ENCODE peak calls at places on chromosomes 11 and 22, in ten cellular contexts. One of them, this sample, is unnamed.

GRCh38 chr11:19821412-19821875 is 108.8 kb downstream of the NAV2 start:
- DNase-seq in pancreas: peak; percentile 65
- DNase-seq in fibroblast of pulmonary artery: no peak
- DNase-seq in MM.1S: no peak
- DNase-seq in Panc1: no peak
- DNase-seq in thyroid gland: no peak
- DNase-seq in adrenal gland: no peak
- DNase-seq in GM23338: no peak
- DNase-seq in endothelial cell of umbilical vein: no peak
- DNase-seq in NB4: no peak
- DNase-seq in this sample: no peak

GRCh38 chr11:126716456-126717083 is 284.0 kb downstream of the KIRREL3 start:
- DNase-seq in pancreas: no peak
- DNase-seq in GM23338: peak; percentile 77
- DNase-seq in endothelial cell of umbilical vein: no peak
- DNase-seq in NB4: peak; percentile 57
- DNase-seq in MM.1S: peak; percentile 61
- DNase-seq in thyroid gland: peak; percentile 50
- DNase-seq in Panc1: peak; percentile 18
- DNase-seq in adrenal gland: peak; percentile 62
- DNase-seq in fibroblast of pulmonary artery: peak; percentile 37
- DNase-seq in this sample: no peak

GRCh38 chr11:122804161-122804560 is 34.1 kb upstream of the CRTAM start:
- DNase-seq in GM23338: no peak
- DNase-seq in adrenal gland: no peak
- DNase-seq in fibroblast of pulmonary artery: peak; percentile 29
- DNase-seq in NB4: no peak
- DNase-seq in pancreas: no peak
- DNase-seq in Panc1: no peak
- DNase-seq in endothelial cell of umbilical vein: no peak
- DNase-seq in MM.1S: no peak
- DNase-seq in thyroid gland: no peak
- DNase-seq in this sample: peak; percentile 23

GRCh38 chr11:72004515-72005346 is 6.0 kb downstream of the IL18BP start:
- DNase-seq in NB4: no peak
- DNase-seq in MM.1S: no peak
- DNase-seq in adrenal gland: peak; percentile 30
- DNase-seq in endothelial cell of umbilical vein: no peak
- DNase-seq in pancreas: no peak
- DNase-seq in GM23338: no peak
- DNase-seq in fibroblast of pulmonary artery: no peak
- DNase-seq in Panc1: no peak
- DNase-seq in thyroid gland: no peak
- DNase-seq in this sample: no peak

GRCh38 chr22:45905924-45906865 is 70.8 kb downstream of the WNT7B start:
- DNase-seq in GM23338: no peak
- DNase-seq in endothelial cell of umbilical vein: no peak
- DNase-seq in pancreas: no peak
- DNase-seq in Panc1: no peak
- DNase-seq in fibroblast of pulmonary artery: peak; percentile 64
- DNase-seq in MM.1S: no peak
- DNase-seq in thyroid gland: no peak
- DNase-seq in adrenal gland: no peak
- DNase-seq in NB4: peak; percentile 85
- DNase-seq in this sample: no peak

GRCh38 chr22:21076907-21077625 is 31.3 kb downstream of the LRRC74B start:
- DNase-seq in Panc1: no peak
- DNase-seq in thyroid gland: no peak
- DNase-seq in GM23338: no peak
- DNase-seq in pancreas: no peak
- DNase-seq in NB4: no peak
- DNase-seq in MM.1S: no peak
- DNase-seq in adrenal gland: no peak
- DNase-seq in fibroblast of pulmonary artery: no peak
- DNase-seq in endothelial cell of umbilical vein: no peak
- DNase-seq in this sample: no peak

GRCh38 chr11:75479598-75479986 is 46.1 kb downstream of the GDPD5 start:
- DNase-seq in thyroid gland: no peak
- DNase-seq in pancreas: no peak
- DNase-seq in NB4: no peak
- DNase-seq in fibroblast of pulmonary artery: no peak
- DNase-seq in MM.1S: no peak
- DNase-seq in Panc1: no peak
- DNase-seq in endothelial cell of umbilical vein: no peak
- DNase-seq in adrenal gland: no peak
- DNase-seq in GM23338: no peak
- DNase-seq in this sample: no peak

GRCh38 chr11:59669611-59670009 is 773 bp upstream of the PATL1 start:
- DNase-seq in fibroblast of pulmonary artery: peak; percentile 78
- DNase-seq in adrenal gland: peak; percentile 52
- DNase-seq in GM23338: peak; percentile 63
- DNase-seq in thyroid gland: peak; percentile 43
- DNase-seq in NB4: no peak
- DNase-seq in pancreas: peak; percentile 38
- DNase-seq in MM.1S: no peak
- DNase-seq in Panc1: no peak
- DNase-seq in endothelial cell of umbilical vein: no peak
- DNase-seq in this sample: no peak

GRCh38 chr22:30774566-30774965 is 79.9 kb downstream of the OSBP2 start:
- DNase-seq in GM23338: no peak
- DNase-seq in Panc1: no peak
- DNase-seq in fibroblast of pulmonary artery: no peak
- DNase-seq in endothelial cell of umbilical vein: no peak
- DNase-seq in thyroid gland: no peak
- DNase-seq in pancreas: no peak
- DNase-seq in adrenal gland: no peak
- DNase-seq in NB4: no peak
- DNase-seq in MM.1S: no peak
- DNase-seq in this sample: no peak

GRCh38 chr11:60315866-60316265 is 11.2 kb upstream of the MS4A6E start:
- DNase-seq in thyroid gland: no peak
- DNase-seq in GM23338: no peak
- DNase-seq in NB4: no peak
- DNase-seq in Panc1: no peak
- DNase-seq in adrenal gland: no peak
- DNase-seq in fibroblast of pulmonary artery: peak; percentile 4
- DNase-seq in endothelial cell of umbilical vein: peak; percentile 19
- DNase-seq in pancreas: no peak
- DNase-seq in MM.1S: no peak
- DNase-seq in this sample: no peak

GRCh38 chr22:39522567-39523300 is 2.4 kb downstream of the ATF4 start:
- DNase-seq in pancreas: no peak
- DNase-seq in Panc1: no peak
- DNase-seq in fibroblast of pulmonary artery: peak; percentile 71
- DNase-seq in GM23338: no peak
- DNase-seq in thyroid gland: peak; percentile 46
- DNase-seq in endothelial cell of umbilical vein: peak; percentile 43
- DNase-seq in NB4: no peak
- DNase-seq in MM.1S: no peak
- DNase-seq in adrenal gland: peak; percentile 67
- DNase-seq in this sample: no peak

GRCh38 chr11:134727204-134727603 is 315.2 kb upstream of the B3GAT1 start:
- DNase-seq in thyroid gland: no peak
- DNase-seq in fibroblast of pulmonary artery: no peak
- DNase-seq in GM23338: no peak
- DNase-seq in NB4: peak; percentile 51
- DNase-seq in MM.1S: no peak
- DNase-seq in endothelial cell of umbilical vein: no peak
- DNase-seq in adrenal gland: no peak
- DNase-seq in Panc1: no peak
- DNase-seq in pancreas: no peak
- DNase-seq in this sample: no peak
- TF ChIP-seq CTCF in thyroid gland: no peak
- TF ChIP-seq CTCF in fibroblast of pulmonary artery: no peak
- TF ChIP-seq CTCF in GM23338: peak; percentile 36
- TF ChIP-seq CTCF in NB4: peak; percentile 26
- TF ChIP-seq CTCF in MM.1S: peak; percentile 13
- TF ChIP-seq CTCF in endothelial cell of umbilical vein: no peak
- TF ChIP-seq CTCF in adrenal gland: no peak
- TF ChIP-seq CTCF in Panc1: no peak
- TF ChIP-seq CTCF in pancreas: no peak
- TF ChIP-seq CTCF in this sample: no peak

GRCh38 chr11:69014084-69014935 is 1.3 kb upstream of the MRGPRF start:
- DNase-seq in NB4: no peak
- DNase-seq in GM23338: peak; percentile 36
- DNase-seq in endothelial cell of umbilical vein: no peak
- DNase-seq in MM.1S: no peak
- DNase-seq in Panc1: no peak
- DNase-seq in fibroblast of pulmonary artery: no peak
- DNase-seq in adrenal gland: no peak
- DNase-seq in thyroid gland: no peak
- DNase-seq in pancreas: no peak
- DNase-seq in this sample: no peak
- H3K4me3 ChIP-seq in NB4: no peak overlapping the region
- H3K4me3 ChIP-seq in GM23338: peak overlapping the region; percentile 65
- H3K4me3 ChIP-seq in endothelial cell of umbilical vein: no peak overlapping the region
- H3K4me3 ChIP-seq in MM.1S: no peak overlapping the region
- H3K4me3 ChIP-seq in Panc1: no peak overlapping the region
- H3K4me3 ChIP-seq in fibroblast of pulmonary artery: no peak overlapping the region
- H3K4me3 ChIP-seq in adrenal gland: peak overlapping the region; percentile 39
- H3K4me3 ChIP-seq in thyroid gland: no peak overlapping the region
- H3K4me3 ChIP-seq in pancreas: no peak overlapping the region
- H3K4me3 ChIP-seq in this sample: no peak overlapping the region

DNA sequence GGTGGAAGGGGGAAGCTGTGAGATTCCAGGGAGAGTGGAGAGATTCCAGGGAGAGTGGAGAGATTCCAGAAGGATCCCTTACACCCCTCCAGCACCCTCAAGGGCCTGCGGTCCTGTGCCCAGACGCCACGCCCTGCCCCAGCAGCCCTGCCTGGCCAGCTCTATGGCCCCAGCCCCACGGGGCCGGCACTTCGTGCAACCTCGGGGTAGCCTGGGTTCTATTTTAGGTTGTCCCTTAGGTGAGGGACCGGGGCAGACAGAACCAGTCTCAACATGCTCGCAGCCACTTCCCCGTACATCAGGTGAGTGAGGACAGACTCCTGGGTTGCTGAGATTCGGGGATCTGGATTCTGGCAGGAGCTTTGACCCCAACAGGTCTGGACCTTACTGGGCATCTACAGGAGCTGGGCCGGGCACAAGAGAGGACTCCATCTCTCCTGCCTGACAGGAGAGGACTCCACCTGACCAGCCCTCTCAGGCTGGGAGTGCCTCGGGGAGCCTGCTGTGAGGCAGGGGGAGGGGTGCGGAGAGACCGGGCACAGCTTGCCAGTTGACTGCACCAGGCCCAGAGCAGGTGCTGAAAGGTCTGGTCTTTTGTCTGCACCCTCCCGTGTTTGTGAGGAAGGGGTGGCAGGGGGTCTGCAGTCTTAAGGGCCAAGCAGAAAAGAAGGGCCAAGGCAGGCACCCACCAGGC is 8.5 kb upstream of the ADORA2A start:
- DNase-seq in fibroblast of pulmonary artery: no peak
- DNase-seq in MM.1S: no peak
- DNase-seq in pancreas: no peak
- DNase-seq in endothelial cell of umbilical vein: no peak
- DNase-seq in thyroid gland: peak; percentile 56
- DNase-seq in adrenal gland: no peak
- DNase-seq in GM23338: no peak
- DNase-seq in NB4: no peak
- DNase-seq in Panc1: no peak
- DNase-seq in this sample: no peak
- TF ChIP-seq CTCF in fibroblast of pulmonary artery: no peak
- TF ChIP-seq CTCF in MM.1S: no peak
- TF ChIP-seq CTCF in pancreas: no peak
- TF ChIP-seq CTCF in endothelial cell of umbilical vein: no peak
- TF ChIP-seq CTCF in thyroid gland: no peak
- TF ChIP-seq CTCF in adrenal gland: no peak
- TF ChIP-seq CTCF in GM23338: no peak
- TF ChIP-seq CTCF in NB4: no peak
- TF ChIP-seq CTCF in Panc1: no peak
- TF ChIP-seq CTCF in this sample: no peak

GRCh38 chr11:2698386-2699184 is 1.2 kb downstream of the KCNQ1OT1 start:
- DNase-seq in MM.1S: no peak
- DNase-seq in GM23338: peak; percentile 30
- DNase-seq in NB4: no peak
- DNase-seq in Panc1: no peak
- DNase-seq in endothelial cell of umbilical vein: no peak
- DNase-seq in fibroblast of pulmonary artery: no peak
- DNase-seq in pancreas: no peak
- DNase-seq in thyroid gland: no peak
- DNase-seq in adrenal gland: peak; percentile 45
- DNase-seq in this sample: no peak

GRCh38 chr11:2696461-2696860 is 3.3 kb downstream of the KCNQ1OT1 start:
- DNase-seq in endothelial cell of umbilical vein: no peak
- DNase-seq in NB4: no peak
- DNase-seq in adrenal gland: no peak
- DNase-seq in GM23338: no peak
- DNase-seq in pancreas: no peak
- DNase-seq in MM.1S: no peak
- DNase-seq in fibroblast of pulmonary artery: no peak
- DNase-seq in Panc1: no peak
- DNase-seq in thyroid gland: no peak
- DNase-seq in this sample: no peak

GRCh38 chr11:2699531-2700414 is at the start of gene KCNQ1OT1:
- DNase-seq in MM.1S: peak; percentile 88
- DNase-seq in thyroid gland: peak; percentile 93
- DNase-seq in NB4: peak; percentile 90
- DNase-seq in endothelial cell of umbilical vein: peak; percentile 98
- DNase-seq in fibroblast of pulmonary artery: peak; percentile 95
- DNase-seq in adrenal gland: peak; percentile 92
- DNase-seq in GM23338: peak; percentile 83
- DNase-seq in pancreas: peak; percentile 88
- DNase-seq in Panc1: peak; percentile 91
- DNase-seq in this sample: peak; percentile 38

GRCh38 chr11:2699185-2699530 is 636 bp downstream of the KCNQ1OT1 start:
- DNase-seq in endothelial cell of umbilical vein: peak; percentile 26
- DNase-seq in Panc1: no peak
- DNase-seq in MM.1S: no peak
- DNase-seq in fibroblast of pulmonary artery: no peak
- DNase-seq in adrenal gland: peak; percentile 53
- DNase-seq in GM23338: peak; percentile 37
- DNase-seq in NB4: peak; percentile 30
- DNase-seq in pancreas: no peak
- DNase-seq in thyroid gland: peak; percentile 40
- DNase-seq in this sample: no peak

GRCh38 chr11:2697871-2698270 is 1.9 kb downstream of the KCNQ1OT1 start:
- DNase-seq in Panc1: no peak
- DNase-seq in adrenal gland: peak; percentile 15
- DNase-seq in GM23338: no peak
- DNase-seq in thyroid gland: no peak
- DNase-seq in pancreas: no peak
- DNase-seq in MM.1S: no peak
- DNase-seq in endothelial cell of umbilical vein: no peak
- DNase-seq in fibroblast of pulmonary artery: no peak
- DNase-seq in NB4: no peak
- DNase-seq in this sample: no peak
- H3K4me3 ChIP-seq in Panc1: peak overlapping the region; percentile 65
- H3K4me3 ChIP-seq in adrenal gland: peak overlapping the region; percentile 69
- H3K4me3 ChIP-seq in GM23338: peak overlapping the region; percentile 70
- H3K4me3 ChIP-seq in thyroid gland: no peak overlapping the region
- H3K4me3 ChIP-seq in pancreas: peak overlapping the region; percentile 43
- H3K4me3 ChIP-seq in MM.1S: no peak overlapping the region
- H3K4me3 ChIP-seq in endothelial cell of umbilical vein: no peak overlapping the region
- H3K4me3 ChIP-seq in fibroblast of pulmonary artery: peak overlapping the region; percentile 88
- H3K4me3 ChIP-seq in NB4: peak overlapping the region; percentile 76
- H3K4me3 ChIP-seq in this sample: peak overlapping the region; percentile 80

GRCh38 chr11:63641727-63642126 is 27.5 kb upstream of the PLAAT3 start:
- DNase-seq in MM.1S: no peak
- DNase-seq in Panc1: no peak
- DNase-seq in thyroid gland: no peak
- DNase-seq in endothelial cell of umbilical vein: peak; percentile 17
- DNase-seq in NB4: no peak
- DNase-seq in pancreas: no peak
- DNase-seq in GM23338: no peak
- DNase-seq in adrenal gland: no peak
- DNase-seq in fibroblast of pulmonary artery: peak; percentile 34
- DNase-seq in this sample: no peak
- TF ChIP-seq CTCF in MM.1S: no peak
- TF ChIP-seq CTCF in Panc1: no peak
- TF ChIP-seq CTCF in thyroid gland: no peak
- TF ChIP-seq CTCF in endothelial cell of umbilical vein: no peak
- TF ChIP-seq CTCF in NB4: no peak
- TF ChIP-seq CTCF in pancreas: no peak
- TF ChIP-seq CTCF in GM23338: peak; percentile 28
- TF ChIP-seq CTCF in adrenal gland: no peak
- TF ChIP-seq CTCF in fibroblast of pulmonary artery: no peak
- TF ChIP-seq CTCF in this sample: peak; percentile 28